ENCODE peak calls at places on chromosomes 11 and 22, in nine cellular contexts. One of them, this sample, is unnamed.

GRCh38 chr11:78798567-78799170 is 224.0 kb upstream of the NARS2 start:
- DNase-seq in foreskin keratinocyte: no peak
- DNase-seq in endodermal cell: peak; percentile 92
- DNase-seq in pancreas: peak; percentile 48
- DNase-seq in body of pancreas: peak; percentile 72
- DNase-seq in nephron progenitor cell: peak; percentile 80
- DNase-seq in AG04450: no peak
- DNase-seq in HFF-Myc: no peak
- DNase-seq in B cell: peak; percentile 5
- DNase-seq in this sample: no peak

GRCh38 chr11:78319453-78319955 is 98.1 kb downstream of the GAB2 start:
- DNase-seq in B cell: no peak
- DNase-seq in AG04450: peak; percentile 7
- DNase-seq in pancreas: no peak
- DNase-seq in nephron progenitor cell: no peak
- DNase-seq in foreskin keratinocyte: no peak
- DNase-seq in HFF-Myc: no peak
- DNase-seq in body of pancreas: no peak
- DNase-seq in endodermal cell: no peak
- DNase-seq in this sample: peak; percentile 56

GRCh38 chr11:69599502-69599901 is 41.5 kb upstream of the CCND1 start:
- DNase-seq in AG04450: no peak
- DNase-seq in body of pancreas: no peak
- DNase-seq in B cell: no peak
- DNase-seq in endodermal cell: no peak
- DNase-seq in HFF-Myc: no peak
- DNase-seq in nephron progenitor cell: no peak
- DNase-seq in pancreas: no peak
- DNase-seq in foreskin keratinocyte: no peak
- DNase-seq in this sample: peak; percentile 86

GRCh38 chr11:1837171-1838076 is 1.4 kb upstream of the TNNI2 start:
- DNase-seq in endodermal cell: peak; percentile 92
- DNase-seq in HFF-Myc: no peak
- DNase-seq in B cell: peak; percentile 90
- DNase-seq in AG04450: no peak
- DNase-seq in foreskin keratinocyte: no peak
- DNase-seq in body of pancreas: peak; percentile 67
- DNase-seq in pancreas: peak; percentile 43
- DNase-seq in nephron progenitor cell: peak; percentile 91
- DNase-seq in this sample: peak; percentile 99

GRCh38 chr11:113778111-113778910 is 1.3 kb upstream of the CLDN25 start:
- DNase-seq in nephron progenitor cell: no peak
- DNase-seq in B cell: no peak
- DNase-seq in body of pancreas: peak; percentile 78
- DNase-seq in endodermal cell: no peak
- DNase-seq in AG04450: no peak
- DNase-seq in pancreas: peak; percentile 52
- DNase-seq in foreskin keratinocyte: peak; percentile 89
- DNase-seq in HFF-Myc: no peak
- DNase-seq in this sample: no peak

GRCh38 chr11:32658639-32659406 is 75.2 kb downstream of the EIF3M start:
- DNase-seq in HFF-Myc: no peak
- DNase-seq in endodermal cell: no peak
- DNase-seq in foreskin keratinocyte: peak; percentile 77
- DNase-seq in AG04450: no peak
- DNase-seq in body of pancreas: no peak
- DNase-seq in pancreas: no peak
- DNase-seq in B cell: no peak
- DNase-seq in nephron progenitor cell: no peak
- DNase-seq in this sample: no peak

GRCh38 chr11:98545544-98546175 is 475.1 kb upstream of the CNTN5 start:
- DNase-seq in foreskin keratinocyte: no peak
- DNase-seq in pancreas: no peak
- DNase-seq in AG04450: no peak
- DNase-seq in endodermal cell: no peak
- DNase-seq in body of pancreas: no peak
- DNase-seq in HFF-Myc: no peak
- DNase-seq in B cell: no peak
- DNase-seq in nephron progenitor cell: no peak
- DNase-seq in this sample: no peak

GRCh38 chr22:39478461-39478860 is 21.6 kb downstream of the MGAT3 start:
- DNase-seq in foreskin keratinocyte: no peak
- DNase-seq in nephron progenitor cell: peak; percentile 73
- DNase-seq in pancreas: peak; percentile 43
- DNase-seq in B cell: no peak
- DNase-seq in endodermal cell: peak; percentile 92
- DNase-seq in body of pancreas: peak; percentile 45
- DNase-seq in HFF-Myc: no peak
- DNase-seq in AG04450: no peak
- DNase-seq in this sample: peak; percentile 91

GRCh38 chr22:36191106-36191836 is 10.3 kb downstream of the APOL4 start:
- DNase-seq in pancreas: peak; percentile 49
- DNase-seq in body of pancreas: peak; percentile 49
- DNase-seq in AG04450: no peak
- DNase-seq in foreskin keratinocyte: no peak
- DNase-seq in B cell: no peak
- DNase-seq in endodermal cell: peak; percentile 13
- DNase-seq in HFF-Myc: no peak
- DNase-seq in nephron progenitor cell: no peak
- DNase-seq in this sample: no peak

GRCh38 chr11:62236187-62236586 is 5.9 kb upstream of the SCGB1D2 start:
- DNase-seq in pancreas: no peak
- DNase-seq in B cell: no peak
- DNase-seq in HFF-Myc: no peak
- DNase-seq in foreskin keratinocyte: no peak
- DNase-seq in AG04450: no peak
- DNase-seq in endodermal cell: no peak
- DNase-seq in nephron progenitor cell: no peak
- DNase-seq in body of pancreas: no peak
- DNase-seq in this sample: no peak

GRCh38 chr22:43851058-43851978 is 11.0 kb downstream of the SULT4A1 start:
- DNase-seq in HFF-Myc: no peak
- DNase-seq in pancreas: no peak
- DNase-seq in AG04450: no peak
- DNase-seq in foreskin keratinocyte: no peak
- DNase-seq in nephron progenitor cell: no peak
- DNase-seq in body of pancreas: no peak
- DNase-seq in B cell: no peak
- DNase-seq in endodermal cell: peak; percentile 24
- DNase-seq in this sample: peak; percentile 55

GRCh38 chr22:31098633-31099110 is 8.7 kb downstream of the SELENOM start:
- DNase-seq in foreskin keratinocyte: no peak
- DNase-seq in AG04450: no peak
- DNase-seq in endodermal cell: peak; percentile 95
- DNase-seq in body of pancreas: no peak
- DNase-seq in B cell: no peak
- DNase-seq in nephron progenitor cell: peak; percentile 72
- DNase-seq in pancreas: no peak
- DNase-seq in HFF-Myc: no peak
- DNase-seq in this sample: peak; percentile 87

GRCh38 chr22:36356708-36357694 is 30.8 kb downstream of the MYH9 start:
- DNase-seq in pancreas: no peak
- DNase-seq in foreskin keratinocyte: no peak
- DNase-seq in B cell: no peak
- DNase-seq in endodermal cell: no peak
- DNase-seq in HFF-Myc: no peak
- DNase-seq in body of pancreas: no peak
- DNase-seq in nephron progenitor cell: no peak
- DNase-seq in AG04450: no peak
- DNase-seq in this sample: peak; percentile 60

GRCh38 chr11:62816567-62816966 is 11.3 kb upstream of the NXF1 start:
- DNase-seq in pancreas: no peak
- DNase-seq in B cell: no peak
- DNase-seq in AG04450: no peak
- DNase-seq in endodermal cell: no peak
- DNase-seq in foreskin keratinocyte: no peak
- DNase-seq in nephron progenitor cell: no peak
- DNase-seq in HFF-Myc: no peak
- DNase-seq in body of pancreas: no peak
- DNase-seq in this sample: no peak

GRCh38 chr11:96267490-96268010 is 75.4 kb downstream of the MAML2 start:
- DNase-seq in AG04450: no peak
- DNase-seq in foreskin keratinocyte: no peak
- DNase-seq in pancreas: no peak
- DNase-seq in B cell: peak; percentile 62
- DNase-seq in nephron progenitor cell: no peak
- DNase-seq in HFF-Myc: no peak
- DNase-seq in body of pancreas: no peak
- DNase-seq in endodermal cell: no peak
- DNase-seq in this sample: no peak

GRCh38 chr11:93567406-93567819 is 24.2 kb upstream of the SMCO4 start:
- DNase-seq in AG04450: no peak
- DNase-seq in pancreas: peak; percentile 83
- DNase-seq in HFF-Myc: no peak
- DNase-seq in B cell: no peak
- DNase-seq in foreskin keratinocyte: no peak
- DNase-seq in nephron progenitor cell: no peak
- DNase-seq in body of pancreas: peak; percentile 85
- DNase-seq in endodermal cell: no peak
- DNase-seq in this sample: no peak

GRCh38 chr22:26436903-26437515 is 7.9 kb downstream of the ASPHD2 start:
- DNase-seq in foreskin keratinocyte: no peak
- DNase-seq in body of pancreas: peak; percentile 65
- DNase-seq in HFF-Myc: no peak
- DNase-seq in nephron progenitor cell: no peak
- DNase-seq in pancreas: peak; percentile 37
- DNase-seq in AG04450: no peak
- DNase-seq in B cell: no peak
- DNase-seq in endodermal cell: no peak
- DNase-seq in this sample: no peak
- TF ChIP-seq CTCF in foreskin keratinocyte: no peak
- TF ChIP-seq CTCF in body of pancreas: no peak
- TF ChIP-seq CTCF in HFF-Myc: no peak
- TF ChIP-seq CTCF in nephron progenitor cell: no peak
- TF ChIP-seq CTCF in pancreas: no peak
- TF ChIP-seq CTCF in AG04450: no peak
- TF ChIP-seq CTCF in B cell: no peak
- TF ChIP-seq CTCF in endodermal cell: no peak
- TF ChIP-seq CTCF in this sample: no peak

DNA sequence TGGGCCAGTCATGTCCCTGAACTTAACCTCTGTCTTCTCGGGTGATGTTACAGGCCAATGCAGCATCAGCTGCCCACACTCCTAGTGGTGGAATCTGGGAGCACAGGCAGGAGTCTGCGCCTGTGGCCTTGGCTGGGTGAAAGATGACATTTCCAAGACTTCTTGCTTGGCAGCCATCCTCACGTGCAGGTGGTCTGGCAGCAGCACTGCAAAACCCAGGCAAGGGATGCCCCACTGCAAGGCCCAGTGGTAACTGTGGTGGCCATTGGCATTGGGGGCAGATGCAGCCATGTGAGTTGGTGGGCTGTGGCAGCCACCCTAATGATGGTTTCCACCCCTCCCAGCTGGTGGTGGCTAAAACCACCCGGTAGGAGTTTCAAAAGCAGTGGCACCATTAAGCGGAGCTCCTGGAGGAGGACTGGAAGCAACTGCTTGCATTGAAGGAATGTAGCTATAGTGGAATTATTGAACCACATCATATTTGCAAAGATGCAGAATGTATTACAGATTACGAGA is 120.5 kb upstream of the TOP3B start:
- DNase-seq in HFF-Myc: no peak
- DNase-seq in AG04450: no peak
- DNase-seq in B cell: no peak
- DNase-seq in nephron progenitor cell: peak; percentile 46
- DNase-seq in foreskin keratinocyte: no peak
- DNase-seq in pancreas: no peak
- DNase-seq in body of pancreas: no peak
- DNase-seq in endodermal cell: peak; percentile 88
- DNase-seq in this sample: no peak
- TF ChIP-seq CTCF in HFF-Myc: peak; percentile 58
- TF ChIP-seq CTCF in AG04450: peak; percentile 47
- TF ChIP-seq CTCF in B cell: peak; percentile 15
- TF ChIP-seq CTCF in nephron progenitor cell: peak; percentile 53
- TF ChIP-seq CTCF in foreskin keratinocyte: peak; percentile 52
- TF ChIP-seq CTCF in pancreas: no peak
- TF ChIP-seq CTCF in body of pancreas: no peak
- TF ChIP-seq CTCF in endodermal cell: peak; percentile 82
- TF ChIP-seq CTCF in this sample: peak; percentile 44

DNA sequence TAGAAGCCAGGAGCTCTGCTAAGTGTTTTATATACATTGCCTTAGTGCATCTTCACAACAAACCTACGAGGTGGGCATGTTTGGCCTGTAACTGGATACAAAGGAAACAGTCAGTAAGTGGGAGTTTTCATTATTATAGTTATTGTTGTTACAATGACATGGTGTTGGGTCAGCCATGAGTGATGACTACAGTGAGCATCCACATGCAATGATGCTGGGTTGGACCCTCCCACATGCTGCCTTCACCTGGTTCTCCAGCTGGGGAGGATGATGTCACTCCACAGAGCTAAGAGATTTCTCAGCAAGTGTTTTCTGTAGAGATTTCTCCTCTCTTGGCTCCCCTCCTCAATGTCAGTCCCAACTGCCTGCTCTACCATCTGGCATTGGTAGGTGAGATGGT is 59.3 kb downstream of the EHF start:
- DNase-seq in endodermal cell: no peak
- DNase-seq in body of pancreas: no peak
- DNase-seq in HFF-Myc: peak; percentile 5
- DNase-seq in nephron progenitor cell: no peak
- DNase-seq in pancreas: no peak
- DNase-seq in AG04450: no peak
- DNase-seq in B cell: no peak
- DNase-seq in foreskin keratinocyte: peak; percentile 34
- DNase-seq in this sample: no peak
- TF ChIP-seq CTCF in endodermal cell: no peak
- TF ChIP-seq CTCF in body of pancreas: no peak
- TF ChIP-seq CTCF in HFF-Myc: no peak
- TF ChIP-seq CTCF in nephron progenitor cell: no peak
- TF ChIP-seq CTCF in pancreas: no peak
- TF ChIP-seq CTCF in AG04450: no peak
- TF ChIP-seq CTCF in B cell: no peak
- TF ChIP-seq CTCF in foreskin keratinocyte: no peak
- TF ChIP-seq CTCF in this sample: no peak

GRCh38 chr11:73372371-73372993 is 3.7 kb upstream of the RELT start:
- DNase-seq in pancreas: no peak
- DNase-seq in body of pancreas: no peak
- DNase-seq in nephron progenitor cell: no peak
- DNase-seq in endodermal cell: peak; percentile 80
- DNase-seq in AG04450: no peak
- DNase-seq in foreskin keratinocyte: no peak
- DNase-seq in B cell: peak; percentile 47
- DNase-seq in HFF-Myc: no peak
- DNase-seq in this sample: peak; percentile 96
- TF ChIP-seq CTCF in pancreas: no peak
- TF ChIP-seq CTCF in body of pancreas: no peak
- TF ChIP-seq CTCF in nephron progenitor cell: no peak
- TF ChIP-seq CTCF in endodermal cell: peak; percentile 59
- TF ChIP-seq CTCF in AG04450: peak; percentile 38
- TF ChIP-seq CTCF in foreskin keratinocyte: peak; percentile 41
- TF ChIP-seq CTCF in B cell: no peak
- TF ChIP-seq CTCF in HFF-Myc: peak; percentile 18
- TF ChIP-seq CTCF in this sample: peak; percentile 50